ENCODE peak calls at places on chromosomes 11 and 22, in five cellular contexts. One of them, this sample, is unnamed.

GRCh38 chr22:46865052-46865434 is 102.6 kb downstream of the TBC1D22A start:
- DNase-seq in C1 segment of cervical spinal cord: no peak
- DNase-seq in MCF 10A: no peak
- DNase-seq in mesenchymal stem cell: no peak
- DNase-seq in stimulated activated naive B cell treated with anti-CD40 and anti-IgM and Interleukin-4, amounts not matched to agents 10 μg/mL and 1 μg/mL and 100 μg/mL, for 72 hours: no peak
- DNase-seq in this sample: no peak

GRCh38 chr11:121133046-121133445 is 32.0 kb downstream of the TECTA start:
- DNase-seq in mesenchymal stem cell: no peak
- DNase-seq in MCF 10A: no peak
- DNase-seq in C1 segment of cervical spinal cord: no peak
- DNase-seq in stimulated activated naive B cell treated with anti-CD40 and anti-IgM and Interleukin-4, amounts not matched to agents 10 μg/mL and 1 μg/mL and 100 μg/mL, for 72 hours: no peak
- DNase-seq in this sample: no peak

GRCh38 chr22:46830001-46830715 is 67.7 kb downstream of the TBC1D22A start:
- DNase-seq in mesenchymal stem cell: peak
- DNase-seq in C1 segment of cervical spinal cord: no peak
- DNase-seq in MCF 10A: peak
- DNase-seq in stimulated activated naive B cell treated with anti-CD40 and anti-IgM and Interleukin-4, amounts not matched to agents 10 μg/mL and 1 μg/mL and 100 μg/mL, for 72 hours: no peak
- DNase-seq in this sample: peak

GRCh38 chr11:94586546-94586945 is 19.4 kb downstream of the PIWIL4 start:
- DNase-seq in MCF 10A: no peak
- DNase-seq in mesenchymal stem cell: no peak
- DNase-seq in stimulated activated naive B cell treated with anti-CD40 and anti-IgM and Interleukin-4, amounts not matched to agents 10 μg/mL and 1 μg/mL and 100 μg/mL, for 72 hours: no peak
- DNase-seq in C1 segment of cervical spinal cord: no peak
- DNase-seq in this sample: no peak

GRCh38 chr22:44330727-44331660 is 18.2 kb upstream of the SHISAL1 start:
- DNase-seq in mesenchymal stem cell: no peak
- DNase-seq in MCF 10A: no peak
- DNase-seq in stimulated activated naive B cell treated with anti-CD40 and anti-IgM and Interleukin-4, amounts not matched to agents 10 μg/mL and 1 μg/mL and 100 μg/mL, for 72 hours: no peak
- DNase-seq in C1 segment of cervical spinal cord: no peak
- DNase-seq in this sample: no peak

GRCh38 chr22:45731041-45731797 is 59.6 kb downstream of the ATXN10 start:
- DNase-seq in stimulated activated naive B cell treated with anti-CD40 and anti-IgM and Interleukin-4, amounts not matched to agents 10 μg/mL and 1 μg/mL and 100 μg/mL, for 72 hours: no peak
- DNase-seq in C1 segment of cervical spinal cord: no peak
- DNase-seq in mesenchymal stem cell: peak
- DNase-seq in MCF 10A: no peak
- DNase-seq in this sample: peak

GRCh38 chr11:62508336-62509058 is 38.1 kb downstream of the AHNAK start:
- DNase-seq in stimulated activated naive B cell treated with anti-CD40 and anti-IgM and Interleukin-4, amounts not matched to agents 10 μg/mL and 1 μg/mL and 100 μg/mL, for 72 hours: peak
- DNase-seq in C1 segment of cervical spinal cord: peak
- DNase-seq in MCF 10A: peak
- DNase-seq in mesenchymal stem cell: peak
- DNase-seq in this sample: peak

GRCh38 chr22:28710112-28710888 is 30.7 kb upstream of the TTC28 start:
- DNase-seq in mesenchymal stem cell: peak
- DNase-seq in MCF 10A: peak
- DNase-seq in C1 segment of cervical spinal cord: no peak
- DNase-seq in stimulated activated naive B cell treated with anti-CD40 and anti-IgM and Interleukin-4, amounts not matched to agents 10 μg/mL and 1 μg/mL and 100 μg/mL, for 72 hours: no peak
- DNase-seq in this sample: peak

GRCh38 chr11:134662629-134663360 is 250.8 kb upstream of the B3GAT1 start:
- DNase-seq in MCF 10A: no peak
- DNase-seq in C1 segment of cervical spinal cord: no peak
- DNase-seq in stimulated activated naive B cell treated with anti-CD40 and anti-IgM and Interleukin-4, amounts not matched to agents 10 μg/mL and 1 μg/mL and 100 μg/mL, for 72 hours: no peak
- DNase-seq in mesenchymal stem cell: no peak
- DNase-seq in this sample: no peak

GRCh38 chr11:18731949-18732821 is 6.2 kb upstream of the IGSF22 start:
- DNase-seq in mesenchymal stem cell: peak
- DNase-seq in stimulated activated naive B cell treated with anti-CD40 and anti-IgM and Interleukin-4, amounts not matched to agents 10 μg/mL and 1 μg/mL and 100 μg/mL, for 72 hours: peak
- DNase-seq in MCF 10A: peak
- DNase-seq in C1 segment of cervical spinal cord: peak
- DNase-seq in this sample: peak

GRCh38 chr22:37462983-37463382 is 23.2 kb downstream of the MFNG start:
- DNase-seq in C1 segment of cervical spinal cord: no peak
- DNase-seq in stimulated activated naive B cell treated with anti-CD40 and anti-IgM and Interleukin-4, amounts not matched to agents 10 μg/mL and 1 μg/mL and 100 μg/mL, for 72 hours: no peak
- DNase-seq in MCF 10A: peak
- DNase-seq in mesenchymal stem cell: peak
- DNase-seq in this sample: no peak

GRCh38 chr11:79294845-79295520 is 145.8 kb downstream of the TENM4 start:
- DNase-seq in C1 segment of cervical spinal cord: no peak
- DNase-seq in MCF 10A: no peak
- DNase-seq in stimulated activated naive B cell treated with anti-CD40 and anti-IgM and Interleukin-4, amounts not matched to agents 10 μg/mL and 1 μg/mL and 100 μg/mL, for 72 hours: no peak
- DNase-seq in mesenchymal stem cell: no peak
- DNase-seq in this sample: no peak

GRCh38 chr11:17890333-17890732 is 122.5 kb downstream of the SERGEF start:
- DNase-seq in MCF 10A: no peak
- DNase-seq in mesenchymal stem cell: peak
- DNase-seq in C1 segment of cervical spinal cord: no peak
- DNase-seq in stimulated activated naive B cell treated with anti-CD40 and anti-IgM and Interleukin-4, amounts not matched to agents 10 μg/mL and 1 μg/mL and 100 μg/mL, for 72 hours: no peak
- DNase-seq in this sample: no peak

GRCh38 chr11:125494601-125494986 is 1.5 kb downstream of the FEZ1 start:
- DNase-seq in MCF 10A: no peak
- DNase-seq in stimulated activated naive B cell treated with anti-CD40 and anti-IgM and Interleukin-4, amounts not matched to agents 10 μg/mL and 1 μg/mL and 100 μg/mL, for 72 hours: no peak
- DNase-seq in mesenchymal stem cell: peak
- DNase-seq in C1 segment of cervical spinal cord: peak
- DNase-seq in this sample: no peak

GRCh38 chr11:71397328-71397860 is 50.8 kb downstream of the DHCR7 start:
- DNase-seq in mesenchymal stem cell: no peak
- DNase-seq in MCF 10A: no peak
- DNase-seq in C1 segment of cervical spinal cord: no peak
- DNase-seq in stimulated activated naive B cell treated with anti-CD40 and anti-IgM and Interleukin-4, amounts not matched to agents 10 μg/mL and 1 μg/mL and 100 μg/mL, for 72 hours: no peak
- DNase-seq in this sample: no peak

This sample was measured in HCEC 1CT.